ENCODE peak calls at places on chromosome 21, in ten cellular contexts. Q is nucleus accumbens; O is KG1; Z is GM23248; W is CD4-positive, alpha-beta T cell; D is GM23338; K is hypothalamus; B is AG04449; C is lower lobe of right lung; I is stimulated activated naive CD8-positive, alpha-beta T cell treated with anti-CD3 and anti-CD28 coated beads, Interleukin-15, Interleukin-2, amounts not matched to agents 100 U/mL and 50 U/mL, for 24 hours. L is an unnamed sample.

GRCh38 chr21:33403786-33404571 is 766 bp downstream of the IFNGR2 start:
- DNase-seq in O (no peak), B (no peak), Q (peak), Z (peak), W (peak), K (peak), D (peak), C (peak), I (peak), L (peak)

GRCh38 chr21:46661627-46662366 is 26.3 kb downstream of the PRMT2 start:
- DNase-seq in B (no peak), C (no peak), Z (no peak), W (no peak), O (no peak), Q (no peak), I (peak), K (no peak), D (peak), L (no peak)

GRCh38 chr21:33700491-33700890 is 58.2 kb downstream of the ITSN1 start:
- DNase-seq in C (no peak), Q (no peak), O (no peak), I (no peak), K (no peak), D (no peak), B (no peak), W (no peak), Z (no peak), L (no peak)

GRCh38 chr21:38834725-38835124 is 29.0 kb downstream of the ETS2 start:
- DNase-seq in K (no peak), O (no peak), D (no peak), Z (no peak), W (no peak), I (no peak), C (no peak), B (no peak), Q (no peak), L (no peak)

GRCh38 chr21:33383056-33383888 is 19.9 kb upstream of the IFNGR2 start:
- DNase-seq in W (peak), Q (no peak), Z (peak), D (peak), C (peak), I (peak), O (peak), K (no peak), B (no peak), L (peak)

GRCh38 chr21:45736705-45737484 is 93.4 kb downstream of the PCBP3 start:
- DNase-seq in W (no peak), D (no peak), K (no peak), Q (no peak), Z (no peak), I (no peak), O (no peak), B (no peak), C (no peak), L (no peak)

GRCh38 chr21:44527983-44528633 is 11.9 kb downstream of the KRTAP10-1 start:
- DNase-seq in D (no peak), Z (no peak), B (no peak), W (no peak), K (no peak), O (no peak), Q (no peak), C (peak), I (no peak), L (no peak)

GRCh38 chr21:25161571-25161970 is 445.7 kb downstream of the MRPL39 start:
- DNase-seq in K (no peak), W (no peak), I (no peak), D (no peak), B (no peak), Q (no peak), Z (no peak), O (no peak), C (no peak), L (no peak)

GRCh38 chr21:44078411-44078981 is 28.7 kb upstream of the PWP2 start:
- DNase-seq in Z (no peak), C (no peak), I (no peak), D (peak), K (no peak), Q (no peak), O (no peak), B (no peak), W (no peak), L (no peak)

GRCh38 chr21:19557046-19557445 is 1153.5 kb upstream of the TMPRSS15 start:
- DNase-seq in W (no peak), D (no peak), O (no peak), Q (no peak), B (no peak), Z (no peak), I (no peak), K (no peak), C (no peak), L (no peak)

GRCh38 chr21:31098576-31099005 is 60.3 kb upstream of the KRTAP19-8 start:
- DNase-seq in O (peak), B (no peak), Q (peak), C (peak), K (no peak), W (peak), D (peak), Z (peak), I (peak), L (peak)

GRCh38 chr21:31426235-31426797 is 82.3 kb upstream of the TIAM1 start:
- DNase-seq in O (no peak), D (no peak), Z (peak), W (no peak), I (no peak), Q (no peak), K (no peak), B (peak), C (no peak), L (no peak)

GRCh38 chr21:39336457-39337008 is 12.4 kb downstream of the HMGN1 start:
- DNase-seq in D (peak), O (no peak), C (no peak), B (no peak), K (no peak), W (no peak), I (no peak), Z (no peak), Q (no peak), L (no peak)

GRCh38 chr21:30831194-30831765 is 1.7 kb upstream of the KRTAP7-1 start:
- DNase-seq in C (no peak), K (no peak), B (no peak), Q (no peak), O (peak), D (peak), W (no peak), Z (peak), I (peak), L (no peak)

GRCh38 chr21:31416465-31416864 is 72.4 kb upstream of the TIAM1 start:
- DNase-seq in W (no peak), Q (no peak), K (no peak), O (no peak), I (no peak), C (no peak), D (no peak), B (no peak), Z (peak), L (no peak)

GRCh38 chr21:30984897-30985296 is 53.4 kb downstream of the KRTAP19-8 start:
- DNase-seq in Q (no peak), B (no peak), D (no peak), C (no peak), I (no peak), W (no peak), Z (no peak), O (no peak), K (no peak), L (no peak)

GRCh38 chr21:25039461-25040380 is 567.6 kb downstream of the MRPL39 start:
- DNase-seq in D (peak), B (no peak), K (no peak), O (peak), W (no peak), C (no peak), Z (no peak), Q (no peak), I (no peak), L (no peak)

GRCh38 chr21:42980959-42981523 is 6.7 kb downstream of the PKNOX1 start:
- DNase-seq in K (no peak), B (no peak), Q (no peak), O (no peak), I (no peak), Z (no peak), C (no peak), D (no peak), W (no peak), L (no peak)

GRCh38 chr21:44485254-44485793 is 30.0 kb downstream of the LRRC3 start:
- DNase-seq in B (no peak), Q (no peak), K (no peak), I (no peak), C (no peak), W (peak), Z (no peak), O (no peak), D (peak), L (no peak)

GRCh38 chr21:15054606-15055239 is 10.1 kb downstream of the NRIP1 start:
- DNase-seq in C (no peak), K (no peak), B (no peak), O (no peak), I (no peak), D (no peak), Q (no peak), Z (no peak), W (no peak), L (no peak)

GRCh38 chr21:24302400-24302799 is 1304.9 kb downstream of the MRPL39 start:
- DNase-seq in I (no peak), Z (no peak), K (no peak), Q (no peak), B (no peak), D (no peak), W (no peak), O (no peak), C (no peak), L (no peak)

L was measured in memory B cell.